ENCODE peak calls at places on chromosomes 13 and 19, in seven cellular contexts. One of them, this sample, is unnamed.

GRCh38 chr13:27379694-27380596 is 44.5 kb upstream of the GTF3A start:
- DNase-seq in NCI-H345: no peak
- DNase-seq in pancreas: peak
- DNase-seq in fibroblast of pulmonary artery: peak
- DNase-seq in SK-N-DZ: no peak
- DNase-seq in adipocyte: peak
- DNase-seq in EL: peak
- DNase-seq in this sample: peak

GRCh38 chr13:41780736-41781708 is 179.9 kb downstream of the VWA8 start:
- DNase-seq in NCI-H345: no peak
- DNase-seq in adipocyte: peak
- DNase-seq in fibroblast of pulmonary artery: peak
- DNase-seq in EL: peak
- DNase-seq in SK-N-DZ: no peak
- DNase-seq in pancreas: no peak
- DNase-seq in this sample: peak

GRCh38 chr13:114032121-114032799 is 58.4 kb upstream of the C13orf46 start:
- DNase-seq in pancreas: peak
- DNase-seq in adipocyte: peak
- DNase-seq in NCI-H345: no peak
- DNase-seq in fibroblast of pulmonary artery: peak
- DNase-seq in EL: peak
- DNase-seq in SK-N-DZ: no peak
- DNase-seq in this sample: peak

GRCh38 chr19:15875075-15875474 is 22.8 kb downstream of the CYP4F2 start:
- DNase-seq in adipocyte: no peak
- DNase-seq in NCI-H345: no peak
- DNase-seq in SK-N-DZ: no peak
- DNase-seq in pancreas: no peak
- DNase-seq in EL: no peak
- DNase-seq in fibroblast of pulmonary artery: no peak
- DNase-seq in this sample: no peak

GRCh38 chr13:24627090-24627714 is 53.0 kb upstream of the ATP12A start:
- DNase-seq in SK-N-DZ: peak
- DNase-seq in EL: peak
- DNase-seq in pancreas: peak
- DNase-seq in fibroblast of pulmonary artery: no peak
- DNase-seq in adipocyte: peak
- DNase-seq in NCI-H345: no peak
- DNase-seq in this sample: peak

GRCh38 chr13:95481051-95481775 is 71.3 kb upstream of the CLDN10 start:
- DNase-seq in fibroblast of pulmonary artery: peak
- DNase-seq in SK-N-DZ: no peak
- DNase-seq in EL: peak
- DNase-seq in NCI-H345: no peak
- DNase-seq in pancreas: no peak
- DNase-seq in adipocyte: no peak
- DNase-seq in this sample: peak

GRCh38 chr19:9597027-9597426 is 12.7 kb upstream of the ZNF121 start:
- DNase-seq in SK-N-DZ: no peak
- DNase-seq in fibroblast of pulmonary artery: peak
- DNase-seq in NCI-H345: no peak
- DNase-seq in EL: peak
- DNase-seq in adipocyte: peak
- DNase-seq in pancreas: no peak
- DNase-seq in this sample: peak

GRCh38 chr19:4374451-4375163 is 25.7 kb downstream of the SH3GL1 start:
- DNase-seq in adipocyte: peak
- DNase-seq in NCI-H345: no peak
- DNase-seq in fibroblast of pulmonary artery: peak
- DNase-seq in EL: peak
- DNase-seq in pancreas: peak
- DNase-seq in SK-N-DZ: no peak
- DNase-seq in this sample: peak

GRCh38 chr13:95385808-95386207 is 84.6 kb upstream of the ABCC4 start:
- DNase-seq in EL: no peak
- DNase-seq in fibroblast of pulmonary artery: no peak
- DNase-seq in adipocyte: no peak
- DNase-seq in pancreas: no peak
- DNase-seq in NCI-H345: no peak
- DNase-seq in SK-N-DZ: no peak
- DNase-seq in this sample: peak

GRCh38 chr19:15551183-15552004 is 43.1 kb downstream of the CYP4F22 start:
- DNase-seq in SK-N-DZ: peak
- DNase-seq in fibroblast of pulmonary artery: peak
- DNase-seq in EL: peak
- DNase-seq in pancreas: peak
- DNase-seq in NCI-H345: no peak
- DNase-seq in adipocyte: no peak
- DNase-seq in this sample: peak

GRCh38 chr19:5624154-5624663 is 1.3 kb downstream of the SAFB start:
- DNase-seq in EL: peak
- DNase-seq in adipocyte: peak
- DNase-seq in pancreas: peak
- DNase-seq in fibroblast of pulmonary artery: peak
- DNase-seq in NCI-H345: no peak
- DNase-seq in SK-N-DZ: no peak
- DNase-seq in this sample: peak

GRCh38 chr19:20333508-20333907 is 166.5 kb downstream of the ZNF486 start:
- DNase-seq in EL: no peak
- DNase-seq in pancreas: no peak
- DNase-seq in adipocyte: no peak
- DNase-seq in NCI-H345: no peak
- DNase-seq in SK-N-DZ: no peak
- DNase-seq in fibroblast of pulmonary artery: no peak
- DNase-seq in this sample: no peak

GRCh38 chr13:40653558-40654318 is 12.7 kb downstream of the FOXO1 start:
- DNase-seq in NCI-H345: no peak
- DNase-seq in EL: no peak
- DNase-seq in adipocyte: no peak
- DNase-seq in SK-N-DZ: no peak
- DNase-seq in fibroblast of pulmonary artery: peak
- DNase-seq in pancreas: no peak
- DNase-seq in this sample: peak